ENCODE peak calls at places on chromosomes 3 and 15, in ten cellular contexts. N is Calu3, F is epithelial cell of esophagus, O is endothelial cell of umbilical vein, M is fibroblast of the aortic adventitia, C is HFF-Myc, W is heart left ventricle, L is psoas muscle, G is BE2C, Q is fibroblast of mammary gland. T is an unnamed sample.
A peak's percentile ranks its signal among the peaks of the same experiment; 100 is the strongest.

GRCh38 chr3:67064105-67064504 is 66.0 kb downstream of the KBTBD8 start:
- DNase-seq in N (no peak), F (peak; percentile 20), O (peak; percentile 67), M (peak; percentile 40), C (peak; percentile 10), W (no peak), L (no peak), G (no peak), Q (peak; percentile 11), T (no peak)

GRCh38 chr3:38031022-38031994 is 1.9 kb upstream of the PLCD1 start:
- DNase-seq in N (peak; percentile 77), F (peak; percentile 96), O (no peak), M (peak; percentile 46), C (no peak), W (no peak), L (peak; percentile 68), G (no peak), Q (peak; percentile 28), T (peak; percentile 42)

GRCh38 chr3:25547928-25548327 is 116.8 kb downstream of the TOP2B start:
- DNase-seq in N (no peak), F (no peak), O (no peak), M (no peak), C (no peak), W (no peak), L (no peak), G (no peak), Q (peak; percentile 62), T (no peak)

GRCh38 chr3:28328188-28329151 is 20.1 kb upstream of the ZCWPW2 start:
- DNase-seq in N (no peak), F (peak; percentile 32), O (peak; percentile 48), M (peak; percentile 59), C (no peak), W (no peak), L (no peak), G (no peak), Q (peak; percentile 41), T (no peak)

GRCh38 chr15:34154725-34155204 is 52.9 kb downstream of the PGBD4 start:
- DNase-seq in N (peak; percentile 3), F (peak; percentile 81), O (no peak), M (no peak), C (no peak), W (no peak), L (no peak), G (no peak), Q (peak; percentile 67), T (no peak)

GRCh38 chr3:66021731-66022131 is 17.0 kb downstream of the MAGI1 start:
- DNase-seq in N (peak; percentile 32), F (peak; percentile 86), O (no peak), M (peak; percentile 28), C (no peak), W (no peak), L (no peak), G (no peak), Q (peak; percentile 27), T (peak; percentile 32)

GRCh38 chr15:60093273-60094067 is 89.4 kb downstream of the FOXB1 start:
- DNase-seq in N (no peak), F (peak; percentile 33), O (no peak), M (no peak), C (no peak), W (no peak), L (no peak), G (no peak), Q (no peak), T (no peak)

GRCh38 chr3:150736316-150736719 is 26.7 kb downstream of the SIAH2 start:
- DNase-seq in N (no peak), F (peak; percentile 74), O (no peak), M (no peak), C (no peak), W (no peak), L (no peak), G (no peak), Q (no peak), T (no peak)

GRCh38 chr15:92228830-92229229 is 164.9 kb upstream of the ST8SIA2 start:
- DNase-seq in N (no peak), F (no peak), O (no peak), M (no peak), C (no peak), W (no peak), L (no peak), G (no peak), Q (no peak), T (no peak)

GRCh38 chr3:24195504-24196230 is 250.6 kb downstream of the NR1D2 start:
- DNase-seq in N (no peak), F (no peak), O (no peak), M (no peak), C (no peak), W (no peak), L (no peak), G (no peak), Q (peak; percentile 43), T (no peak)

GRCh38 chr3:169573129-169573528 is 90.4 kb downstream of the MECOM start:
- DNase-seq in N (no peak), F (no peak), O (no peak), M (no peak), C (no peak), W (no peak), L (no peak), G (no peak), Q (no peak), T (no peak)
- TF ChIP-seq CTCF in N (peak; percentile 48), F (no peak), O (no peak), M (no peak), C (no peak), W (peak; percentile 16), L (no peak), G (peak; percentile 32), Q (no peak), T (no peak)

DNA sequence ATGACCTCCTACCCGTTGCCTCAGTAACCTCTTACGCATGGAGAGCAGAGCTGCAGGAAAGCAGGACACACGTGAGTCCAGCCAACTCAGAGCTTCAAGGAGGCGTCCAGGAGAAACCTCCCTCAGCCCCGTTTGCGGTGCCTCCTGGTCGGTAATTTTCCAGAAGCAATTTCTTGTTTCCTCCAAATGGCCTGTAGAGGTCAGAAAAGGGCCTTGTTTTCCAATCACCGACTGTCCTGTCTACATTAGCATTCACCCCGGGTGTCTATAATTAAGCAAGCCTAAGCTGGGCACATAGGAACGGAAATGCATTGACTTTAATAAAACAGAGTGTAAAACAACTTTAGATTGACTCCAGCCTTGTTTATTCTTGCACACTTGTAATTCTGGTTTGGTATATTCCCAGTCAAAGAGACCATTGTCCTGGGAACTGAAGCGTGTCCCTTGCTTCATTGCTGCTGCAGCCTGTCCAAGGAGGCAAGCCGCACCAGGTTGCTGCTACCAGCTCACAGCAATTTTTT is 836.2 kb downstream of the AGBL1 start:
- DNase-seq in N (peak; percentile 7), F (peak; percentile 70), O (no peak), M (peak; percentile 85), C (peak; percentile 1), W (no peak), L (no peak), G (peak; percentile 34), Q (peak; percentile 31), T (peak; percentile 28)
- TF ChIP-seq CTCF in N (no peak), F (peak; percentile 53), O (no peak), M (peak; percentile 68), C (peak; percentile 22), W (peak; percentile 51), L (peak; percentile 48), G (peak; percentile 78), Q (peak; percentile 25), T (peak; percentile 64)

GRCh38 chr15:45796433-45796832 is 161.6 kb downstream of the SQOR start:
- DNase-seq in N (no peak), F (no peak), O (no peak), M (no peak), C (no peak), W (no peak), L (no peak), G (no peak), Q (no peak), T (no peak)

GRCh38 chr15:45799508-45799907 is 164.7 kb downstream of the SQOR start:
- DNase-seq in N (no peak), F (no peak), O (no peak), M (no peak), C (no peak), W (no peak), L (no peak), G (no peak), Q (no peak), T (no peak)

GRCh38 chr15:45794768-45795486 is 160.1 kb downstream of the SQOR start:
- DNase-seq in N (no peak), F (no peak), O (no peak), M (no peak), C (no peak), W (no peak), L (no peak), G (no peak), Q (no peak), T (no peak)

GRCh38 chr15:45794304-45794703 is 159.5 kb downstream of the SQOR start:
- DNase-seq in N (no peak), F (no peak), O (no peak), M (no peak), C (no peak), W (no peak), L (no peak), G (no peak), Q (no peak), T (no peak)

DNA sequence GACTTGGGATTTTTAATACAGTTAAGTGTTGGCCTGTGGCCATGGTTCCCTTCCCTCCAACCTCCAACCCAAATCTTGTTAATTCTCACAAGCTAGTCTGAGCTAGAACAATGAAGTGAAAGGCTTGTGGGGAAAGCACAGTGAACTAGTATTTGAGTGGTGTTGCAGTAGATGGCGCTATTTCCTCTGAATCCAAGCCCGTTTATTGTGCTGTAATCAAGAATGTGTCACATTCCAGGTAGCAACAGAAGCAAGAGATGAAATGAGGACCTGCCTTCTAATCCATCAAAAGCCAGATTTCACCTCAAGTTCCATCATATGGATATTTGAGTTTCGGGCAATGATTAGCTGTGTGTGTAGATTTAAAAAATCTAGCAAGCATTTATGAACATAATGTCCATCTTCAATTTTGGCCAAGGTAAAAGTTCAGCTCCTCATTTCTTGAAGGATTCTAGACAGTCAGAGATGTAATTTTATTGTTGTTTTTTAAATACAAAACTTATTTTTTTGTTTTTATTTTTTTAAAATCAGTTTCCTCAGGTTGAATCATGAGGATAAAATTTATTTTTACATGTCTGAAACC is 160.7 kb downstream of the SQOR start:
- DNase-seq in N (peak; percentile 59), F (peak; percentile 86), O (peak; percentile 78), M (peak; percentile 11), C (no peak), W (no peak), L (no peak), G (peak; percentile 38), Q (peak; percentile 37), T (peak; percentile 20)
- TF ChIP-seq CTCF in N (peak; percentile 40), F (peak; percentile 82), O (peak; percentile 68), M (peak; percentile 34), C (peak; percentile 52), W (peak; percentile 66), L (peak; percentile 44), G (peak; percentile 83), Q (peak; percentile 57), T (peak; percentile 73)

DNA sequence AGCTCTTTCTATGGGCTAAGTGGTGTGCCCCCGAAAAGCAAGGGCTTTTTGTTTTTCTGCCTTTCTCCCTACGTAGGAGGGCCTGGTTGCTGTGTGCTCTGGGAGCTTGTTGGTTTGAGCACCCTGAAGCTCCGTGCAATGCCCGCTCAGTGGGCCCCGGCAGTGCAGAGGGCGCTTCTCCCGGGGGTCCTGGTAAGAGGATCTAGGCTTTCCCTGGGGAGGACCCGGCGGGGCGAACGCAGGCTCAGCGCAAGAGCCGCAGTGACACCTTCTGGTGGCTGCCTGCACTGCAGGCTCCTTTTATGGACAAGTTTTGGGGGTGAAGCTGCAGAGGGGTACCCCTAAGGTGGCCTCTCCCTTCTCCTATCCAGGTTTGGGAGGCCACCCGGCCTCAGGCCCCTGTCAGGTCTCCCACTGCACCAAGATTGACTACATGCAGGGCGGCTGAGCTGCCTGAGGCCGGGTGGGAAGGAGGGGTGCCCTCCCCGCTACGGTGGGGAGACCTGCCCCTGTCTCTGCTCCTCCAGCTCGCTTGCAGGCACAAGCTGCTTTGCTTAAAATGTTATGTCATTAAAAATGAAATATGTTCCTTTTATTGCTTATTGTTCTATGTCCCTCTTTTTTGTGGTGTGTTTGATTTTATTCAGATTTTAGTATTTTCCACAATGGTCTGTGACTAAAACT is 387.9 kb downstream of the GABRG3 start:
- DNase-seq in N (no peak), F (no peak), O (no peak), M (no peak), C (no peak), W (peak; percentile 52), L (no peak), G (peak; percentile 75), Q (no peak), T (no peak)
- TF ChIP-seq CTCF in N (no peak), F (peak; percentile 46), O (no peak), M (peak; percentile 61), C (peak; percentile 53), W (peak; percentile 65), L (peak; percentile 16), G (peak; percentile 98), Q (peak; percentile 54), T (peak; percentile 82)